ENCODE peak calls at places on chromosomes 7 and 10, in eight cellular contexts. I, Z, B, J, C, U, Q and M are unnamed samples.

GRCh38 chr7:80334185-80334584 is 177.7 kb downstream of the GNAT3 start:
- ATAC-seq in I (no peak), Z (no peak), B (no peak), J (no peak), C (peak; percentile 68), U (no peak), Q (no peak), M (no peak)

GRCh38 chr10:15293862-15294835 is 76.9 kb downstream of the FAM171A1 start:
- ATAC-seq in I (no peak), Z (no peak), B (no peak), J (no peak), C (peak; percentile 10), U (no peak), Q (no peak), M (no peak)

GRCh38 chr7:80165177-80165576 is 30.5 kb downstream of the GNAI1 start:
- ATAC-seq in I (no peak), Z (no peak), B (no peak), J (no peak), C (no peak), U (no peak), Q (no peak), M (no peak)

GRCh38 chr7:101363734-101364374 is 1.2 kb downstream of the COL26A1 start:
- ATAC-seq in I (peak; percentile 95), Z (peak; percentile 97), B (peak; percentile 99), J (peak; percentile 94), C (peak; percentile 93), U (peak; percentile 81), Q (peak; percentile 95), M (peak; percentile 94)

GRCh38 chr7:93228302-93228701 is 2.0 kb upstream of the HEPACAM2 start:
- ATAC-seq in I (no peak), Z (no peak), B (no peak), J (no peak), C (peak; percentile 43), U (no peak), Q (peak; percentile 8), M (no peak)

GRCh38 chr7:28855538-28856217 is 102.5 kb downstream of the TRIL start:
- ATAC-seq in I (no peak), Z (no peak), B (peak; percentile 75), J (no peak), C (no peak), U (peak; percentile 36), Q (peak; percentile 72), M (no peak)

GRCh38 chr7:96388166-96388565 is 66.3 kb upstream of the SLC25A13 start:
- ATAC-seq in I (no peak), Z (no peak), B (no peak), J (no peak), C (no peak), U (peak; percentile 87), Q (peak; percentile 63), M (no peak)

GRCh38 chr10:119659951-119660350 is 8.8 kb downstream of the BAG3 start:
- ATAC-seq in I (no peak), Z (no peak), B (no peak), J (no peak), C (no peak), U (no peak), Q (no peak), M (no peak)

GRCh38 chr7:1586126-1586826 is 16.4 kb upstream of the PSMG3 start:
- ATAC-seq in I (no peak), Z (no peak), B (peak; percentile 25), J (no peak), C (no peak), U (no peak), Q (no peak), M (no peak)

GRCh38 chr10:98030991-98031431 is 590 bp upstream of the CRTAC1 start:
- ATAC-seq in I (no peak), Z (no peak), B (no peak), J (peak; percentile 8), C (no peak), U (no peak), Q (no peak), M (no peak)

GRCh38 chr7:17917842-17918241 is 22.5 kb downstream of the SNX13 start:
- ATAC-seq in I (no peak), Z (no peak), B (no peak), J (no peak), C (no peak), U (no peak), Q (no peak), M (no peak)

GRCh38 chr10:96906864-96907263 is 74.8 kb downstream of the LCOR start:
- ATAC-seq in I (no peak), Z (no peak), B (no peak), J (no peak), C (no peak), U (no peak), Q (no peak), M (no peak)

GRCh38 chr10:77548157-77548556 is 89.5 kb downstream of the KCNMA1 start:
- ATAC-seq in I (no peak), Z (no peak), B (no peak), J (no peak), C (peak; percentile 94), U (no peak), Q (peak; percentile 19), M (no peak)

GRCh38 chr10:101044117-101044516 is 13.1 kb downstream of the SFXN3 start:
- ATAC-seq in I (no peak), Z (no peak), B (no peak), J (no peak), C (no peak), U (no peak), Q (no peak), M (no peak)

GRCh38 chr7:105006367-105007139 is 7.5 kb upstream of the KMT2E start:
- ATAC-seq in I (peak; percentile 22), Z (peak; percentile 35), B (peak; percentile 32), J (no peak), C (peak; percentile 68), U (peak; percentile 62), Q (peak; percentile 8), M (no peak)

GRCh38 chr7:30988346-30989005 is 24.7 kb downstream of the GHRHR start:
- ATAC-seq in I (no peak), Z (no peak), B (no peak), J (no peak), C (peak; percentile 73), U (peak; percentile 12), Q (no peak), M (no peak)

GRCh38 chr7:159065151-159065550 is 79.5 kb downstream of the VIPR2 start:
- ATAC-seq in I (no peak), Z (no peak), B (no peak), J (no peak), C (no peak), U (no peak), Q (no peak), M (no peak)

GRCh38 chr10:42543840-42544372 is 94.5 kb downstream of the ZNF33B start:
- ATAC-seq in I (no peak), Z (no peak), B (no peak), J (no peak), C (no peak), U (no peak), Q (no peak), M (no peak)

GRCh38 chr7:150435390-150436073 is 14.9 kb upstream of the GIMAP8 start:
- ATAC-seq in I (peak; percentile 61), Z (peak; percentile 72), B (no peak), J (no peak), C (peak; percentile 84), U (peak; percentile 66), Q (no peak), M (peak; percentile 98)

GRCh38 chr7:1664711-1665591 is 5.1 kb upstream of the ELFN1 start:
- ATAC-seq in I (peak; percentile 34), Z (peak; percentile 50), B (peak; percentile 77), J (peak; percentile 16), C (peak; percentile 30), U (peak; percentile 7), Q (peak; percentile 19), M (no peak)

GRCh38 chr7:43716598-43716997 is 12.7 kb downstream of the COA1 start:
- ATAC-seq in I (no peak), Z (no peak), B (no peak), J (no peak), C (no peak), U (no peak), Q (no peak), M (no peak)

GRCh38 chr10:34503704-34504103 is 311.4 kb downstream of the PARD3 start:
- ATAC-seq in I (no peak), Z (no peak), B (no peak), J (no peak), C (no peak), U (no peak), Q (no peak), M (no peak)

GRCh38 chr10:110212119-110213006 is 5.0 kb downstream of the MXI1 start:
- ATAC-seq in I (no peak), Z (peak; percentile 28), B (no peak), J (no peak), C (peak; percentile 55), U (peak; percentile 50), Q (no peak), M (no peak)

GRCh38 chr7:1666779-1667565 is 3.1 kb upstream of the ELFN1 start:
- ATAC-seq in I (no peak), Z (no peak), B (no peak), J (no peak), C (no peak), U (no peak), Q (no peak), M (no peak)

GRCh38 chr10:82378146-82378545 is 503.2 kb downstream of the NRG3 start:
- ATAC-seq in I (no peak), Z (no peak), B (no peak), J (no peak), C (no peak), U (no peak), Q (no peak), M (no peak)

GRCh38 chr7:92685146-92686042 is 95.2 kb upstream of the FAM133B start:
- ATAC-seq in I (peak; percentile 97), Z (peak; percentile 84), B (no peak), J (peak; percentile 88), C (peak; percentile 54), U (no peak), Q (no peak), M (no peak)